ENCODE peak calls at places on chromosome 6, in six cellular contexts. J is ovary; X is HTR-8/SVneo; I is stimulated activated CD8-positive, alpha-beta memory T cell treated with anti-CD3 and anti-CD28 coated beads, Interleukin-4, amount 100 ng/mL, for 24 hours; K is fibroblast of mammary gland; P is transverse colon. U is an unnamed sample.

GRCh38 chr6:134373282-134373922 is 55.5 kb upstream of the SGK1 start:
- DNase-seq in P (peak; percentile 26), K (peak; percentile 92), X (peak; percentile 29), J (no peak), I (no peak), U (no peak)

GRCh38 chr6:40369891-40370290 is 217.3 kb downstream of the LRFN2 start:
- DNase-seq in K (no peak), J (no peak), P (no peak), X (no peak), I (no peak), U (no peak)

GRCh38 chr6:43021270-43022047 is at the start of gene RRP36:
- DNase-seq in X (peak; percentile 85), J (peak; percentile 78), I (peak; percentile 66), P (peak; percentile 81), K (peak; percentile 62), U (peak; percentile 59)

GRCh38 chr6:118249680-118250079 is 298.4 kb upstream of the PLN start:
- DNase-seq in P (no peak), J (no peak), K (no peak), X (no peak), I (no peak), U (no peak)

GRCh38 chr6:24554474-24554873 is 59.7 kb downstream of the ALDH5A1 start:
- DNase-seq in J (no peak), X (no peak), P (no peak), I (no peak), K (no peak), U (no peak)

GRCh38 chr6:93418448-93419303 is 683 bp downstream of the EPHA7 start:
- DNase-seq in I (no peak), X (no peak), P (peak; percentile 18), K (no peak), J (peak; percentile 39), U (no peak)

GRCh38 chr6:113447088-113447831 is 409.9 kb upstream of the MARCKS start:
- DNase-seq in P (no peak), I (no peak), X (peak; percentile 40), J (no peak), K (peak; percentile 94), U (no peak)

GRCh38 chr6:20463396-20463795 is 61.7 kb downstream of the E2F3 start:
- DNase-seq in P (no peak), I (no peak), J (no peak), X (no peak), K (no peak), U (no peak)

GRCh38 chr6:161353208-161353613 is 79.3 kb upstream of the AGPAT4 start:
- DNase-seq in P (no peak), X (no peak), I (no peak), J (no peak), K (peak; percentile 42), U (no peak)

GRCh38 chr6:109237082-109237985 is 142.0 kb downstream of the CEP57L1 start:
- DNase-seq in P (no peak), I (no peak), K (peak; percentile 88), X (peak; percentile 17), J (no peak), U (no peak)

GRCh38 chr6:14047151-14047740 is 70.3 kb upstream of the CD83 start:
- DNase-seq in X (no peak), J (no peak), I (no peak), K (no peak), P (no peak), U (no peak)

GRCh38 chr6:114281496-114281895 is 61.3 kb downstream of the HS3ST5 start:
- DNase-seq in J (no peak), I (no peak), K (no peak), X (no peak), P (no peak), U (no peak)

GRCh38 chr6:45803071-45803470 is 212.6 kb downstream of the CLIC5 start:
- DNase-seq in J (no peak), K (no peak), I (no peak), P (no peak), X (no peak), U (no peak)

GRCh38 chr6:84137989-84138575 is 89.4 kb downstream of the CEP162 start:
- DNase-seq in K (no peak), X (no peak), P (no peak), I (no peak), J (no peak), U (no peak)

GRCh38 chr6:11808054-11808453 is 29.5 kb upstream of the ADTRP start:
- DNase-seq in X (no peak), K (no peak), P (no peak), J (no peak), I (no peak), U (no peak)

GRCh38 chr6:34633256-34633655 is 63.3 kb downstream of the ILRUN start:
- DNase-seq in J (no peak), X (no peak), P (no peak), I (no peak), K (no peak), U (no peak)

GRCh38 chr6:87654880-87655454 is 47.1 kb downstream of the AKIRIN2 start:
- DNase-seq in P (no peak), I (no peak), X (no peak), K (peak; percentile 7), J (no peak), U (no peak)

GRCh38 chr6:170234419-170234818 is 56.5 kb downstream of the DLL1 start:
- DNase-seq in X (no peak), I (no peak), K (no peak), P (no peak), J (no peak), U (no peak)

GRCh38 chr6:4359108-4359710 is 223.8 kb upstream of the ECI2 start:
- DNase-seq in K (no peak), J (no peak), X (no peak), I (no peak), P (no peak), U (no peak)

GRCh38 chr6:36722879-36723278 is 25.3 kb downstream of the RAB44 start:
- DNase-seq in X (no peak), K (no peak), J (no peak), I (no peak), P (no peak), U (no peak)

GRCh38 chr6:44494011-44494501 is 106.5 kb downstream of the CDC5L start:
- DNase-seq in K (peak; percentile 90), P (no peak), I (no peak), X (peak; percentile 51), J (no peak), U (no peak)

U was measured in NK-92 treated with Interleukin-12 subunit alpha and Interleukin-12 subunit beta, amount 100 ng/mL, for 24 hours.